ENCODE peak calls at places on chromosome 20, in five cellular contexts. T is ovary, E is GM04504, U is skeletal muscle cell, I is NB4. N is an unnamed sample.

GRCh38 chr20:33337531-33338165 is 54.6 kb downstream of the BPIFB1 start:
- DNase-seq in T (no peak), E (no peak), U (no peak), I (peak), N (no peak)

GRCh38 chr20:23147964-23148720 is 62.0 kb upstream of the CD93 start:
- DNase-seq in T (no peak), E (peak), U (peak), I (peak), N (peak)

GRCh38 chr20:53774487-53775203 is 181.0 kb upstream of the ZNF217 start:
- DNase-seq in T (no peak), E (peak), U (peak), I (no peak), N (no peak)

GRCh38 chr20:56343861-56344381 is 14.9 kb upstream of the FAM210B start:
- DNase-seq in T (peak), E (no peak), U (no peak), I (peak), N (no peak)

GRCh38 chr20:10492065-10492464 is 57.0 kb downstream of the SLX4IP start:
- DNase-seq in T (no peak), E (no peak), U (no peak), I (peak), N (peak)

GRCh38 chr20:57445298-57445697 is 54.1 kb downstream of the RBM38 start:
- DNase-seq in T (peak), E (no peak), U (no peak), I (no peak), N (no peak)

GRCh38 chr20:46872315-46873211 is 22.1 kb upstream of the EYA2 start:
- DNase-seq in T (no peak), E (no peak), U (no peak), I (peak), N (no peak)

GRCh38 chr20:45745015-45745414 is 22.9 kb downstream of the SPINT4 start:
- DNase-seq in T (no peak), E (no peak), U (no peak), I (no peak), N (no peak)

GRCh38 chr20:62372042-62372993 is 5.2 kb upstream of the LAMA5 start:
- DNase-seq in T (no peak), E (no peak), U (no peak), I (no peak), N (no peak)

GRCh38 chr20:53568351-53568750 is 25.3 kb downstream of the ZNF217 start:
- DNase-seq in T (no peak), E (no peak), U (no peak), I (no peak), N (no peak)

GRCh38 chr20:50645253-50646068 is 45.9 kb downstream of the RIPOR3 start:
- DNase-seq in T (peak), E (peak), U (peak), I (peak), N (no peak)

GRCh38 chr20:33808388-33808787 is 2.8 kb upstream of the CHMP4B start:
- DNase-seq in T (no peak), E (no peak), U (no peak), I (no peak), N (no peak)

GRCh38 chr20:5044075-5044620 is 42.8 kb upstream of the SLC23A2 start:
- DNase-seq in T (no peak), E (no peak), U (no peak), I (no peak), N (no peak)

N was measured in KBM-7.